ENCODE peak calls at places on chromosome 4, in six cellular contexts. R is lower lobe of right lung, L is A549, B is adrenal gland, U is neural progenitor cell, E is ovary. D is an unnamed sample. For H3K4me1, the result is how much of the 10 kb centered on the place peaks cover.

GRCh38 chr4:141473952-141474351 is 162.4 kb upstream of the IL15 start:
- DNase-seq in L (no peak), B (no peak), U (no peak), R (no peak), E (no peak), D (no peak)

GRCh38 chr4:77344784-77345183 is 187.8 kb downstream of the CCNG2 start:
- DNase-seq in U (no peak), E (no peak), L (no peak), R (no peak), B (no peak), D (no peak)

GRCh38 chr4:95980877-95981360 is 141.0 kb downstream of the PDHA2 start:
- DNase-seq in B (no peak), U (no peak), R (peak), L (no peak), E (no peak), D (no peak)

GRCh38 chr4:121778991-121779628 is 14.1 kb upstream of the SMIM43 start:
- DNase-seq in E (no peak), U (peak), R (no peak), B (no peak), L (no peak), D (no peak)

GRCh38 chr4:576991-577498 is 950 bp upstream of the TMEM271 start:
- DNase-seq in B (peak), R (no peak), E (no peak), U (peak), L (no peak), D (no peak)

GRCh38 chr4:14348506-14348905 is 653.8 kb upstream of the CPEB2 start:
- DNase-seq in U (no peak), B (no peak), R (no peak), L (no peak), E (no peak), D (no peak)

GRCh38 chr4:33722254-33722653 is 2522.1 kb downstream of the ARAP2 start:
- DNase-seq in U (no peak), L (no peak), E (no peak), R (no peak), B (no peak), D (no peak)

GRCh38 chr4:170723171-170723570 is 633.4 kb upstream of the AADAT start:
- DNase-seq in E (no peak), L (no peak), R (no peak), B (no peak), U (no peak), D (no peak)

GRCh38 chr4:19497692-19498091 is 754.0 kb upstream of the SLIT2 start:
- DNase-seq in B (no peak), U (no peak), L (no peak), R (no peak), E (no peak), D (no peak)
- H3K27ac ChIP-seq in B (no peak), U (no peak), L (no peak), R (no peak), E (no peak), D (no peak)

DNA sequence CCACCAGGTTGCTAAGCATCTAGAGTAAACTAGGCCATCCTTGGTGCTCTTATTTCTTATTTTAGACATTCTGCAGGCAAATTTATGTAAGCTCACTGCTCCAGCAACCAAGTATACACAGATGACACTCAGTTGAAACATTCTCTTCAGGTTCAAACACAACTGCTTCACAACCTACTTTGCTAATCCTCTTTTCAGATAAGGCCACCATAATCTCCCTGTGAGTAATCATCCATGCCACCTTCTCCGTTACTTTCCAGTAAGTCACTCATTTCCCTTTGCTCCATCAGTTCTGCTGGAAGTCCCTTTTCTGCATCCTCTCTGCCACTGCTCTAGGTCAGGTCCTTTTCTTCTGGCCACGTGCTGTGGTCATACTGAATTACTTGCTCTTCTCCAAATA is 120.2 kb upstream of the WDFY3 start:
- DNase-seq in E (no peak), R (no peak), L (no peak), U (no peak), B (no peak), D (no peak)
- H3K4me1 ChIP-seq in E (under half), R (under half), L (under half), U (under half), B (under half), D (under half)

DNA sequence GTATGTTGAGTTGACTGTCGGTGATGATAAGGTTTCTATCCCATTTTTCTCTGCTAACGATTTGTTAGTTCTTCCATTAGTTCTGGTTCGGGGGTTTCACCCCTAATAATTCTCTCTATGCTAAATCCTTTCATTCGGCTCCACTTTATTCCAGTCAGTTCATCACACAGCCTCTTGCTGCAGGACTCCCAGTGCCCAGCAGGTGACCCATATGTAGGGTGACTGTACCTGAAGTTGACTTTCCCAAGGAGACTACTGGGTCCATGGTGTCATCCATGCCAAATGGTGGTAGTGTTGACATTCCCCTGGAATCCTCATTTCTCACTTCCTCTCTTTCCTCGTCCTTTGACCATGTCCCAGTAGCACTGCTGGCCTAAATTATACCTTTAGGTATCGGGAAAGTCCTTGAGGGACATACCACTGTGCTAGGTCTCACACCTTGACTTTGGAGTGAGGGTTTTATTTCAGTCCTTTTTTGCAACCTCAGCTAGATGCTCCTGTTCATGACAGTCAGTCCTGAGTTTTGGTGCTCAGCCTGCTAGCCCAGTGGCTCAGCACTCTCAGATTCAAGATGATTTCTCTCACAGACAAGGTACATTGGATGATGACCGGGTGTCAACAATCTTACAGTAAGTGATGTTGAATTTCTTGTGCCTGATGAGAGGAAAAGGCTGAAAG is 105.1 kb upstream of the ARHGAP24 start:
- DNase-seq in L (no peak), R (no peak), B (no peak), E (no peak), U (no peak), D (no peak)
- H3K4me3 ChIP-seq in L (no peak), R (no peak), B (no peak), E (no peak), U (no peak), D (no peak)

GRCh38 chr4:10093273-10093621 is 23.4 kb downstream of the WDR1 start:
- DNase-seq in E (no peak), L (no peak), R (no peak), U (no peak), B (no peak), D (no peak)
- H3K27ac ChIP-seq in E (peak), L (no peak), R (peak), U (no peak), B (peak), D (no peak)

DNA sequence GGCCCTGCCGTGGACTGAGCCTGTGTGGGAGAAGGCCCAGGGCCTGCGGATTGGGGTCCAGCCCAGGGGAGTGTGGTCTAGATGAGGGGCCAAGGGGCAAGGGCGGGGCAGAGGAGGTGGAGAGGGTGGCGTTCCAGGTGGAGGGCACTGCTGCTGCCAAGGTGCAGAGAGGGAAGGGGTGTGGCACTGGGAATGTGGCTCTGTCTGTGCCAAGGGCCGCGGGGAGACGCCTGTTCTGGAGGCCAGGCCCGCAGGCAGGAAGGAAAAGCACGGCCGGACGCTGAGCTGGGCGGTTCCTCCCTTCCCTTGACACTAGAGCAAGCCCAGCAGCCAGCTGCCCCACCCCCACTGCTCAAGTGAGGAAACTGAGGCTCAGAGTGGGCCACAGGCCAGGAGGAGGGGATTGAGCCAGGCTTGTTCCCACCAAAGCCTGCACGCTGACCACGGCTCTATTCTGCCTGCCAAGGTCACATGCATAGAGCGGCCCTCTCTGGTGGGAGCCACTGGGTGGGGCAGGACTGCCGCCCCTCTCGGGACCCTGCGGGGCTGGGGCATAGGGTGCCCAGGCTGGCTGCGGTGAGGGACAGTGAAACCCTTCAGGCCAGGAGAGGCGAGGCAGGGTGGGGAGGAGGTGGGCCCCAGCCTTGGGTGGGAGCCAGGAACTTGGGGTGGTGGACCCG is 13.0 kb downstream of the SH3BP2 start:
- DNase-seq in L (no peak), U (no peak), E (no peak), R (peak), B (no peak), D (no peak)
- H3K4me1 ChIP-seq in L (under half), U (under half), E (under half), R (half or more), B (half or more), D (under half)

GRCh38 chr4:109701566-109702399 is 1.5 kb downstream of the CASP6 start:
- DNase-seq in E (no peak), U (peak), R (no peak), B (no peak), L (no peak), D (peak)
- H3K4me3 ChIP-seq in E (peak), U (peak), R (peak), B (no peak), L (peak), D (peak)

DNA sequence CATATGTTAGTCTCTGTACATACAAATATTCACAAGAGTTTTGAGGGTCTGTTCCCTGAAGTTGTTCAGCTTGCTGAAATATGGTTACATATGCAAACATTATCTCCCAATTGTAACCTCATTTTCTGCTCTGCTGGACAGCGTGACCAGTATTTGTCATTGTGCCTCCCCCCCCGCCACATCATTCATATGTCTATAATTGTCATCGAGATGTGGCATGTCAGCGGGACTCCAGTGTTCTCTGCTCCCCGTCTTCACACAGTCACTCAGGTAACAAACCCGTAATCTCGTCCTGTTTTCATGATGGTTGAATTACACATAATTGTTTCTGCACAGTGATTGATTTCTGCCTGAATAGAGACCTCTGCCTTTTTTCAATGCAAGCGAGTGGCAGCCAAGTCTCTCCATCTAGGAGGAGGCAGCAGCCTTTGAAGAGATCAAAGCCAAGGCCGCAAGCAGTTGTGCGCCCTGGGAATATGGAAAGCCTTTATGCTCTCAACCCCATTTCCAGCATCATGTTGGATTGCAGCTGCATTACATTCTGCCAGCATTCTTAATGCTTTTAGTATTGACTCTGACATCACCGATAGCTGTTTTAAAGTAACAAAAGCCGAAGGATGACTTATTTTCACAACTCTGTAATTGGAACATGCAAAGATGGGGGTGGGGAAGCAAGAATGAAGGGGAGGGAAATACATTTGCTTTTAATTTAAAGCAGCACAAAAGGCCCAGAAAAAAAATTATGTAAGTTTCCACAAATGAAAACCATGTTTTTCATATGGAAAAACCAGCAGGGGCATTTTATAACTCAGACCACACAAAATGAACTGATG is 27.3 kb downstream of the LEF1 start:
- DNase-seq in B (no peak), R (no peak), U (no peak), L (no peak), E (no peak), D (no peak)
- H3K27ac ChIP-seq in B (no peak), R (no peak), U (no peak), L (no peak), E (no peak), D (no peak)

D was measured in iPS DF 6.9.